ENCODE peak calls at places on chromosomes 11 and 22, in seven cellular contexts. V is AG09309, D is esophagus squamous epithelium, X is fibroblast of lung, E is neural progenitor cell, J is uterus, G is lower leg skin. O is an unnamed sample.

GRCh38 chr11:5620606-5621521 is 3.9 kb upstream of the TRIM34 start:
- DNase-seq in G (no peak), J (no peak), X (peak; percentile 93), D (no peak), E (no peak), V (peak; percentile 78), O (no peak)

GRCh38 chr11:3796346-3796745 is 1.0 kb downstream of the NUP98 start:
- DNase-seq in G (no peak), X (no peak), V (no peak), D (no peak), J (no peak), E (no peak), O (no peak)

GRCh38 chr11:78065239-78065638 is 1.6 kb downstream of the THRSP start:
- DNase-seq in X (no peak), D (no peak), J (no peak), V (no peak), E (no peak), G (no peak), O (no peak)

GRCh38 chr22:28143206-28143605 is 224.2 kb upstream of the PITPNB start:
- DNase-seq in E (no peak), V (no peak), J (no peak), G (no peak), X (peak; percentile 49), D (no peak), O (no peak)

GRCh38 chr11:83662494-83662893 is 376.3 kb upstream of the CCDC90B start:
- DNase-seq in V (no peak), E (no peak), D (no peak), X (no peak), J (no peak), G (no peak), O (no peak)

GRCh38 chr11:110091995-110092576 is 1.1 kb upstream of the ZC3H12C start:
- DNase-seq in X (no peak), E (peak; percentile 32), D (no peak), V (no peak), J (no peak), G (no peak), O (no peak)

GRCh38 chr22:44130076-44130711 is 50.5 kb upstream of the PARVG start:
- DNase-seq in X (peak; percentile 27), J (no peak), V (no peak), G (no peak), D (no peak), E (no peak), O (no peak)

GRCh38 chr11:36744375-36745168 is 146.5 kb upstream of the RAG2 start:
- DNase-seq in D (no peak), X (peak; percentile 51), E (peak; percentile 85), G (peak; percentile 27), V (peak; percentile 23), J (peak; percentile 23), O (no peak)

GRCh38 chr11:76835928-76836612 is 24.6 kb upstream of the ACER3 start:
- DNase-seq in D (no peak), V (peak; percentile 76), G (peak; percentile 73), X (peak; percentile 67), J (no peak), E (no peak), O (no peak)

GRCh38 chr22:47328550-47329243 is 566.2 kb downstream of the TBC1D22A start:
- DNase-seq in V (peak; percentile 86), D (no peak), E (no peak), G (no peak), X (peak; percentile 96), J (no peak), O (no peak)

GRCh38 chr11:123590296-123590912 is 64.0 kb downstream of the SCN3B start:
- DNase-seq in G (no peak), V (peak; percentile 34), J (no peak), E (no peak), X (peak; percentile 63), D (no peak), O (peak; percentile 23)

GRCh38 chr11:113378013-113378412 is 9.6 kb upstream of the ANKK1 start:
- DNase-seq in X (no peak), E (no peak), G (no peak), J (no peak), V (no peak), D (no peak), O (no peak)

GRCh38 chr11:70072471-70073187 is 5.5 kb upstream of the ANO1 start:
- DNase-seq in X (no peak), E (no peak), D (no peak), V (no peak), G (no peak), J (no peak), O (no peak)

GRCh38 chr11:68978931-68979591 is 1.7 kb downstream of the MRGPRD start:
- DNase-seq in E (no peak), D (no peak), V (no peak), G (no peak), X (no peak), J (no peak), O (no peak)

GRCh38 chr11:46050065-46050464 is 71.2 kb downstream of the PHF21A start:
- DNase-seq in G (no peak), X (peak; percentile 93), V (peak; percentile 48), J (peak; percentile 31), E (peak; percentile 75), D (no peak), O (no peak)

GRCh38 chr11:57649826-57650738 is at the start of gene YPEL4:
- DNase-seq in G (peak; percentile 63), J (peak; percentile 69), E (peak; percentile 69), D (no peak), X (peak; percentile 78), V (no peak), O (no peak)

GRCh38 chr11:70569173-70569890 is 171.0 kb downstream of the CTTN start:
- DNase-seq in X (no peak), D (no peak), J (no peak), G (no peak), V (no peak), E (no peak), O (no peak)

GRCh38 chr22:31477329-31477728 is 12.3 kb downstream of the EIF4ENIF1 start:
- DNase-seq in E (no peak), V (no peak), X (no peak), G (no peak), J (no peak), D (no peak), O (no peak)

GRCh38 chr22:20079745-20080444 is at the start of gene DGCR8:
- DNase-seq in G (peak; percentile 88), X (peak; percentile 92), E (peak; percentile 98), J (peak; percentile 94), V (peak; percentile 66), D (no peak), O (peak; percentile 33)

GRCh38 chr11:15095736-15096228 is 18.9 kb upstream of the INSC start:
- DNase-seq in D (no peak), G (no peak), X (no peak), V (no peak), E (no peak), J (no peak), O (no peak)

GRCh38 chr11:2174361-2174760 is 2.7 kb upstream of the TH start:
- DNase-seq in G (no peak), X (no peak), D (no peak), V (no peak), J (no peak), E (no peak), O (no peak)

GRCh38 chr11:2173761-2174160 is 2.1 kb upstream of the TH start:
- DNase-seq in G (no peak), X (no peak), D (no peak), E (no peak), V (no peak), J (no peak), O (no peak)

GRCh38 chr11:2171531-2171930 is at the start of gene TH:
- DNase-seq in V (no peak), E (no peak), G (no peak), J (no peak), D (no peak), X (no peak), O (no peak)

GRCh38 chr11:2172676-2173075 is 1.1 kb upstream of the TH start:
- DNase-seq in V (no peak), G (no peak), J (no peak), D (no peak), X (no peak), E (no peak), O (no peak)

DNA sequence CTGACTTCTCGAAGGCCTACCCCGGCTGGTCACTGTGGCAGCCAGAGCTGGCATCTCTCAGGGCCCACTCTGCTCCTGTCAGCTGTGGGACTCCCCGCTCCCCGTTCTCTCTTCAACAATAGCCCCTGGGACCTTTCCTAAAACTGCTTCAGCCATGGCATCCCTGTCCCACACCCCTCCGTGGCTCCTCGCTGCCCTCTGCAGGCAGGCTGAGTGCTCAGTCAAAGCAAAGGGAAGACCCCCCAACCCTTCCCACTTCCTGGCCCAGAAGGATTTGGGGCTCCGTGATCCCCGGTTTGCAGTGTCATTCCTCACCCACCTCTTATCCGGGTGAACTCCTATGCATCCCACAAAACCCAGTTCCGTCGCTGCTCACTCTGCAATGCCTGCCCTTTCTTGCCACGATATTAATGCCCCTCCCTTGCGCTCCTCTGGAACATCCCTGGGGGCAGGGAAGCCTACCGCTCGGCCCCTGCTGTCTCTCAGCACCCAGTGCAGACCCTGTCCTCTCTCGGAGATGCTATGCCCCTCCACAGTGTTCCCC is 1.6 kb upstream of the TH start:
- DNase-seq in D (no peak), E (peak; percentile 62), J (no peak), X (no peak), G (no peak), V (no peak), O (no peak)
- TF ChIP-seq CTCF in D (peak; percentile 28), E (peak; percentile 62), J (no peak), X (peak; percentile 53), G (no peak), V (peak; percentile 48), O (peak; percentile 61)

GRCh38 chr11:107704432-107704831 is 7.4 kb downstream of the SLN start:
- DNase-seq in V (no peak), X (peak; percentile 75), D (no peak), E (no peak), J (no peak), G (no peak), O (peak; percentile 31)
- H3K4me3 ChIP-seq in V (no peak overlapping the region), X (no peak overlapping the region), D (no peak overlapping the region), E (no peak overlapping the region), J (no peak overlapping the region), G (no peak overlapping the region), O (no peak overlapping the region)

GRCh38 chr11:102915044-102915375 is 40.2 kb upstream of the MMP12 start:
- DNase-seq in X (no peak), G (no peak), V (no peak), J (no peak), D (no peak), E (no peak), O (no peak)
- TF ChIP-seq CTCF in X (no peak), G (no peak), V (no peak), J (no peak), D (no peak), E (no peak), O (no peak)

GRCh38 chr22:38864361-38865191 is 7.4 kb downstream of the CBX6 start:
- DNase-seq in G (no peak), E (no peak), X (peak; percentile 40), J (peak; percentile 56), V (no peak), D (no peak), O (no peak)

GRCh38 chr22:38866399-38867123 is 5.5 kb downstream of the CBX6 start:
- DNase-seq in V (no peak), D (no peak), G (no peak), X (no peak), E (peak; percentile 77), J (peak; percentile 17), O (no peak)

GRCh38 chr22:38865201-38866023 is 6.6 kb downstream of the CBX6 start:
- DNase-seq in D (no peak), X (no peak), V (no peak), G (no peak), E (no peak), J (peak; percentile 20), O (no peak)

GRCh38 chr22:38867124-38867455 is 4.9 kb downstream of the CBX6 start:
- DNase-seq in E (no peak), V (no peak), X (no peak), J (no peak), D (no peak), G (no peak), O (no peak)

GRCh38 chr22:38866024-38866398 is 6.0 kb downstream of the CBX6 start:
- DNase-seq in V (no peak), X (no peak), G (no peak), D (no peak), E (no peak), J (no peak), O (no peak)
- H3K4me3 ChIP-seq in V (no peak overlapping the region), X (no peak overlapping the region), G (no peak overlapping the region), D (no peak overlapping the region), E (no peak overlapping the region), J (no peak overlapping the region), O (no peak overlapping the region)